ENCODE peak calls at places on chromosomes 4 and X, in four cellular contexts. D, P, A and T are unnamed samples.
A peak's percentile ranks its signal among the peaks of the same experiment; 100 is the strongest.

GRCh38 chr4:126738926-126739325 is 893.8 kb upstream of the INTU start:
- DNase-seq in D (peak; percentile 83), P (no peak), A (no peak), T (no peak)

GRCh38 chr4:164716901-164717300 is 37.0 kb upstream of the SMIM31 start:
- DNase-seq in D (peak; percentile 1), P (no peak), A (no peak), T (peak; percentile 37)

GRCh38 chrX:49767231-49767630 is 61.9 kb upstream of the PAGE4 start:
- DNase-seq in D (peak; percentile 6), P (peak; percentile 3), A (peak; percentile 0), T (no peak)

GRCh38 chrX:81308086-81308852 is 106.4 kb downstream of the SH3BGRL start:
- DNase-seq in D (no peak), P (no peak), A (no peak), T (no peak)

GRCh38 chrX:151402719-151403390 is 5.8 kb downstream of the VMA21 start:
- DNase-seq in D (no peak), P (no peak), A (no peak), T (no peak)

GRCh38 chrX:19593684-19594083 is 78.4 kb upstream of the MAP3K15 start:
- DNase-seq in D (peak; percentile 61), P (peak; percentile 69), A (peak; percentile 68), T (no peak)

GRCh38 chr4:189979196-189980047 is 38.8 kb downstream of the FRG1 start:
- DNase-seq in D (no peak), P (no peak), A (no peak), T (peak; percentile 17)

GRCh38 chr4:100168521-100168920 is 21.7 kb downstream of the DDIT4L start:
- DNase-seq in D (peak; percentile 87), P (peak; percentile 17), A (peak; percentile 58), T (no peak)

GRCh38 chr4:156472624-156473023 is 499.0 kb downstream of the PDGFC start:
- DNase-seq in D (no peak), P (no peak), A (no peak), T (no peak)

GRCh38 chr4:8332891-8333331 is 63.4 kb downstream of the HTRA3 start:
- DNase-seq in D (no peak), P (no peak), A (no peak), T (no peak)

GRCh38 chrX:107978707-107979307 is 3.4 kb downstream of the TEX13B start:
- DNase-seq in D (peak; percentile 54), P (peak; percentile 58), A (peak; percentile 55), T (peak; percentile 53)

GRCh38 chrX:16885628-16886027 is 15.5 kb upstream of the RBBP7 start:
- DNase-seq in D (no peak), P (no peak), A (no peak), T (no peak)

GRCh38 chr4:140057693-140058092 is 96.3 kb downstream of the MAML3 start:
- DNase-seq in D (no peak), P (no peak), A (no peak), T (no peak)

GRCh38 chr4:84503495-84504437 is 4.7 kb upstream of the NKX6-1 start:
- DNase-seq in D (peak; percentile 76), P (peak; percentile 80), A (peak; percentile 79), T (peak; percentile 72)

GRCh38 chrX:92231391-92231790 is 452.2 kb downstream of the PCDH11X start:
- DNase-seq in D (no peak), P (no peak), A (no peak), T (no peak)

GRCh38 chr4:37393889-37394288 is 149.3 kb downstream of the NWD2 start:
- DNase-seq in D (no peak), P (no peak), A (no peak), T (no peak)

GRCh38 chr4:123340381-123340701 is 56.3 kb upstream of the SPRY1 start:
- DNase-seq in D (peak; percentile 96), P (peak; percentile 83), A (peak; percentile 93), T (no peak)

GRCh38 chr4:8739357-8739756 is 132.3 kb downstream of the HMX1 start:
- DNase-seq in D (no peak), P (no peak), A (no peak), T (no peak)

GRCh38 chr4:158895797-158896442 is 127.1 kb downstream of the FNIP2 start:
- DNase-seq in D (peak; percentile 35), P (peak; percentile 45), A (peak; percentile 53), T (peak; percentile 24)

GRCh38 chr4:3257691-3258482 is 8.9 kb downstream of the MSANTD1 start:
- DNase-seq in D (peak; percentile 56), P (no peak), A (peak; percentile 15), T (peak; percentile 49)

GRCh38 chr4:108156391-108156790 is 12.3 kb downstream of the LEF1 start:
- DNase-seq in D (no peak), P (no peak), A (no peak), T (no peak)

GRCh38 chr4:108155373-108155772 is 13.4 kb downstream of the LEF1 start:
- DNase-seq in D (peak; percentile 65), P (no peak), A (no peak), T (peak; percentile 65)

GRCh38 chr4:108159845-108160244 is 8.9 kb downstream of the LEF1 start:
- DNase-seq in D (no peak), P (no peak), A (no peak), T (no peak)

GRCh38 chr4:108160741-108161352 is 7.9 kb downstream of the LEF1 start:
- DNase-seq in D (no peak), P (no peak), A (no peak), T (peak; percentile 43)

GRCh38 chr4:108157655-108158054 is 11.1 kb downstream of the LEF1 start:
- DNase-seq in D (no peak), P (no peak), A (no peak), T (no peak)
- H3K4me3 ChIP-seq in D (no peak overlapping the region), P (no peak overlapping the region), A (no peak overlapping the region), T (no peak overlapping the region)

DNA sequence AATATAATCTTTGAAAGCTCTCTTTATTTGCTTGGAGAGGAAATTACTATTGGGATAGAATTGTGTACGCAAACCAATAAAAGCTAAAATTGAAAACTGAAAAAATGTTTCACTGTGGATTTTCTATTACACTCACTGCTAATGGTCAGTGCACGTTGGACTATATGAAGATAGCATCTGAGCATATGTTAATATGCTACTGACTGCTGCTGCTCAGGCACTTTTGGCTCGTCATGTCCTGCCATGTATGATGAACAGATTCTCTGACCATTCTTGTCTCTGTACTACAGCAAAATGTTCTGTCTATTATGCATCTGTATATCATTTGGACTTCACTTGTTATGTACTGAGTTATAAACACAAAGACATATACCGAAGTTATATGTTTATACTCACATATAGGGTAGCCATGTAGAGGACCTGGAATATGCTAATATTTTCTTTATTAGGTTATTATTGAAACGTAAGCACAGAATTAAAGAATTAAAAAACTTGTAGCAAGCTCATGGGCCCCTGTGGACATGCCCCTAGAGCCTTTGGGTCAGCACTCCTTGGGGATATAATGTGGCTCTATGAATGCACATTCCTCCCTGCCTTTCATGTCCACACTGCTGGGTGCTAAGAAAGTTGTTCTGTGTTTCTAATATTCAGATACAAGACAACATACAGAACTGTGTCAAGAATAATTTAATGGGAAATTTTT is 120.8 kb downstream of the ANK2 start:
- DNase-seq in D (no peak), P (no peak), A (no peak), T (no peak)
- H3K4me3 ChIP-seq in D (no peak overlapping the region), P (no peak overlapping the region), A (no peak overlapping the region), T (no peak overlapping the region)

GRCh38 chr4:180967936-180968335 is 1275.3 kb upstream of the TENM3 start:
- DNase-seq in D (no peak), P (no peak), A (no peak), T (no peak)

GRCh38 chr4:180973894-180974293 is 1269.3 kb upstream of the TENM3 start:
- DNase-seq in D (no peak), P (no peak), A (no peak), T (no peak)
- H3K4me3 ChIP-seq in D (no peak overlapping the region), P (no peak overlapping the region), A (no peak overlapping the region), T (no peak overlapping the region)

GRCh38 chr4:77075869-77076801 is at the start of gene CCNI:
- DNase-seq in D (peak; percentile 97), P (peak; percentile 99), A (peak; percentile 98), T (peak; percentile 92)

GRCh38 chr4:77074961-77075855 is 581 bp downstream of the CCNI start:
- DNase-seq in D (peak; percentile 70), P (peak; percentile 79), A (peak; percentile 72), T (peak; percentile 84)

GRCh38 chr4:77073106-77073858 is 2.5 kb downstream of the CCNI start:
- DNase-seq in D (peak; percentile 43), P (peak; percentile 59), A (peak; percentile 63), T (no peak)

GRCh38 chr4:77072195-77072753 is 3.5 kb downstream of the CCNI start:
- DNase-seq in D (no peak), P (no peak), A (no peak), T (no peak)

DNA sequence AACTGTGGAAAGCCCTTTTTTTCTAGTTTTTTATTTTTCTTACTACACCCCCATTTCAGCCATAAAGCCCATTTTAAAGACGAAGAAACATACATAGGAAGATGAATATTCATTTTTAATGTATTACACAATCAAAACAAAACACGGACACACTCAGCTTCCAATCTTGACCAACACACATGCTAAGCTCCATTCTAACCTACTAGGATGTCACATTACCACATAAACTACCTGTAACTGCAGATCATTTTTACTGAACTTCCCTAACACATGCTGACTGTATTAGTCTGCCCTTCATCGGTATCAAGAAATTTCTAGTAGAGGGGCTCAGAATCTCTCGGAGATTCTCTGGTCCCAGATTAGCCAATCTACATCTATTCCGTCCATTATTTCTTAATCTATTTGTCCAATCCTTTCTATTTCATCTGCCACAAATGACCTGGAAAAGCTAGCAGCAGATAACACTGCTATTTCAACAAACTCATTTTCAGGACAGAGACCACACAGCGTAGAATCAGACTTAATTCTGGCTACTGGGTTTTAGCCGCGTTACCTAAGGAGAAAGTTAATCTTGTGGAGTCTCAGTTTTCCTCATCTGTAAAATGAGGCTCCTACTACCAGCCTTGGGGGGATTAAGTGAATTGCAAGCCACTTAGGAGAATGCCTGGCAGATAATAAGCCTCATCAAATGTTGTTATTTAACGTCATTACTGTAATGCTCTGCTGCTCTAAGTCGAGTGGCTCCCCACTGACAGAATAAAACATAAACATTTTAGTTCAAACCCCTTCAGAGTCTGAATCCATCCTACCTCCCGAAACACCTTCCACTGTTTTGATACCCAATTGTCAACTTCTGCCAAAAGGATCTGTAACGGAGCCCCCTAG is 1.6 kb downstream of the CCNI start:
- DNase-seq in D (peak; percentile 33), P (no peak), A (no peak), T (no peak)
- H3K4me3 ChIP-seq in D (peak overlapping the region; percentile 90), P (peak overlapping the region; percentile 91), A (peak overlapping the region; percentile 66), T (peak overlapping the region; percentile 74)

GRCh38 chr4:185570727-185571126 is 35.4 kb upstream of the PDLIM3 start:
- DNase-seq in D (no peak), P (no peak), A (no peak), T (no peak)
- H3K4me3 ChIP-seq in D (no peak overlapping the region), P (no peak overlapping the region), A (no peak overlapping the region), T (no peak overlapping the region)